ENCODE peak calls at places on chromosomes 3 and 15, in five cellular contexts. N, L, K, R and G are unnamed samples. For H3K36me3, the result is how much of the 10 kb centered on the place peaks cover.

GRCh38 chr3:150547045-150547753 is 612 bp downstream of the EIF2A start:
- DNase-seq in N (no peak), L (no peak), K (no peak), R (no peak), G (no peak)

GRCh38 chr3:29696311-29696710 is 415.4 kb downstream of the RBMS3 start:
- DNase-seq in N (no peak), L (no peak), K (no peak), R (no peak), G (no peak)

GRCh38 chr3:140323561-140323960 is 354.3 kb upstream of the TRIM42 start:
- DNase-seq in N (no peak), L (no peak), K (no peak), R (no peak), G (no peak)

GRCh38 chr3:104629038-104629437 is 737.7 kb upstream of the ALCAM start:
- DNase-seq in N (no peak), L (no peak), K (no peak), R (no peak), G (no peak)

GRCh38 chr15:74389115-74390048 is 21.9 kb upstream of the CYP11A1 start:
- DNase-seq in N (no peak), L (no peak), K (no peak), R (no peak), G (no peak)

GRCh38 chr3:50392101-50392715 is 32.9 kb upstream of the TMEM115 start:
- DNase-seq in N (no peak), L (no peak), K (no peak), R (no peak), G (no peak)

GRCh38 chr3:38834717-38835116 is 18.7 kb upstream of the SCN10A start:
- DNase-seq in N (no peak), L (no peak), K (no peak), R (no peak), G (no peak)

GRCh38 chr15:89101302-89102191 is 13.3 kb downstream of the ABHD2 start:
- DNase-seq in N (no peak), L (peak), K (peak), R (no peak), G (peak)

GRCh38 chr15:61764141-61764540 is 296.1 kb downstream of the VPS13C start:
- DNase-seq in N (no peak), L (no peak), K (no peak), R (no peak), G (no peak)

GRCh38 chr3:37740471-37740870 is 121.2 kb upstream of the CTDSPL start:
- DNase-seq in N (no peak), L (no peak), K (no peak), R (no peak), G (no peak)

GRCh38 chr3:40306336-40306735 is 3.2 kb upstream of the EIF1B start:
- DNase-seq in N (no peak), L (no peak), K (no peak), R (no peak), G (no peak)

GRCh38 chr3:1195922-1196321 is 103.1 kb downstream of the CNTN6 start:
- DNase-seq in N (no peak), L (no peak), K (no peak), R (no peak), G (no peak)
- TF ChIP-seq CTCF in N (no peak), L (no peak), K (no peak), R (no peak), G (no peak)

GRCh38 chr15:59166156-59166555 is 40.5 kb upstream of the LDHAL6B start:
- DNase-seq in N (no peak), L (no peak), K (no peak), R (no peak), G (no peak)

GRCh38 chr15:59169337-59169736 is 37.3 kb upstream of the LDHAL6B start:
- DNase-seq in N (no peak), L (no peak), K (no peak), R (no peak), G (no peak)

GRCh38 chr15:59166601-59167265 is 39.9 kb upstream of the LDHAL6B start:
- DNase-seq in N (no peak), L (no peak), K (peak), R (no peak), G (no peak)

GRCh38 chr15:59170295-59170881 is 36.3 kb upstream of the LDHAL6B start:
- DNase-seq in N (peak), L (peak), K (peak), R (no peak), G (peak)

GRCh38 chr15:59168536-59168935 is 38.1 kb upstream of the LDHAL6B start:
- DNase-seq in N (no peak), L (no peak), K (peak), R (no peak), G (no peak)
- H3K36me3 ChIP-seq in N (under half), L (under half), K (under half), R (under half), G (under half)

DNA sequence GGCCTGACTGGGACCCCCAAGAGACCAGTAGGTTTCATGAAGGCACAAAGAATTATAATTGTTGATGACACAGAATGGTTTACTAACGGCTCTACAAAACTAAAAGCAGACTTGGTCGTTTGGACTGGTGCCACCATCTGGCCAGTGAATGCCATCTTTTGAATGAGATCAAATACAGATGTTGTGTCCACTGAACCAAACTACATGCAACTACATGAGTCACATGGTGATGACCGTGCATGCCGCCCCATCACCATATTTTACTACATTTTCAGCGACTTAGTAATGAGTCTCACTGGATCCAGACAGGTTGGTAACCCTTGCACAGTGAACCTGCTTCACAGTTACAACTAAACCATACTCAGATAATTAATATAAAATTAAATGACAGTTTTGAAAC is 803.3 kb downstream of the DIPK2A start:
- DNase-seq in N (no peak), L (no peak), K (no peak), R (no peak), G (no peak)
- TF ChIP-seq CTCF in N (peak), L (no peak), K (no peak), R (no peak), G (no peak)

DNA sequence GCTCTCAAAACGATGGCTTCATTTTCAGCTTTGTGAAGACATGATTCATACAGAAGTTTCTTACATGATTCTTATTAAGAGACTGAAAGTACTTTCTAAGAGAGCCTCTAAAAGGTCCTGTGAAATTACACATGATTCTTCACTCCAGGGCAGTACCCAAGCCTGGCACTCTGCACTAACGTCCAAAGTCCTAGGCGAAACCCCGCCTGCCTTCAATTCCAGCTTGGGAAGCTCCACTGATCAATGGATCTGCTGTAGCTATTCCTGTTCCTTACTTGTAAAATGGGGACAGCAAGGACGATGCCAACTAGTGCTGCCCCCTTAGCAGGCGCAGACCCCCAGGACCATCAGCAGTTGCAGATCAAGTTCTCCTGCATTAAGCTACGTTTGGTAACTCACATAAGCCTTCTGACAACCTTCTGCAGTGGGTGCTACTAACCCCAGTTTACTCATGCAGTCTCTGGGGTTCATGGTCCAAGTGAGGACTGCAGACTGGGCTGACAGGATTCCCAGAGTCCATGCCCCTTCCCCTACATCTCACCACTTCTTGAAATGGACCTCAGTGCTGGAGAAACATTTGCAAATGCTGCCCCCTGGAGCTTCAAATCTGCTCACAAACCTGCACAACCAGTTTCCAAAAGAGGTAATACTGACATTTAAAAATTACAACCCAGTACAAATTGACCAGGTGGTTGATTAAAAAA is 10.6 kb downstream of the CHCHD4 start:
- DNase-seq in N (peak), L (peak), K (no peak), R (no peak), G (no peak)
- H3K36me3 ChIP-seq in N (under half), L (under half), K (half or more), R (under half), G (half or more)

DNA sequence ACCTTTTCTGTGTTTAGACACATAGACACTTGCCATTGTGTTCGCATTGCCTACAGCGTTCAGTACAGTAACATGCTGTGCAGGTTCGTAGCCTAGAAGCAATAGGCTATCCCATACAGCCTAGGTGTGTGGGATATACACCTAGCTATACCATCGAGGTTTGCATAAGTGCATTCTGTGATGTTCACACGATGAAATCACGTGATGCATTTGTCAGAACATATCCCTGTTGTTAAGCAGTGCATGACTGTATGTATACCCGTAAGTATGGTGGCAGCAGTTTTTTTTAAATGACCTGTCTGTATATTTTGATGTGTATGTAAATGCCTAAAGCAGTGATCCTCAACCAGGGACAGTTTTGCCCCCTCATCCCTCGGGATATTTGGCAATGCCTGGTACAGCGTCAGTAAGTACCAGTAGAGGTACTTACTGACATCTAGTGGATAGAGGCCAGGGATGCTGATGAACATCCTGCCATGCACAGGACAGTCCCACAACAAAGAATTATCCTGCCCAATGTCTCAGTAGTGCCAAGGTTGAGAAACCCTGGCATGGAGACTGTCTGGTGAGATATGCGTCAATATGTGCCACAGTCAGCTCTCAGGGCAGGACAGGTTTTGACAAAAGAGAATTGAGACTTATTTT is 129.1 kb downstream of the HCN4 start:
- DNase-seq in N (peak), L (no peak), K (no peak), R (no peak), G (no peak)
- TF ChIP-seq CTCF in N (peak), L (no peak), K (no peak), R (peak), G (no peak)

GRCh38 chr3:4709336-4709735 is 216.2 kb downstream of the ITPR1 start:
- DNase-seq in N (no peak), L (no peak), K (no peak), R (no peak), G (no peak)

GRCh38 chr3:4711680-4711992 is 218.5 kb downstream of the ITPR1 start:
- DNase-seq in N (no peak), L (no peak), K (no peak), R (no peak), G (no peak)

GRCh38 chr3:4708230-4708629 is 215.1 kb downstream of the ITPR1 start:
- DNase-seq in N (peak), L (no peak), K (no peak), R (no peak), G (no peak)

GRCh38 chr3:4712109-4712508 is 219.0 kb downstream of the ITPR1 start:
- DNase-seq in N (peak), L (peak), K (no peak), R (no peak), G (no peak)

DNA sequence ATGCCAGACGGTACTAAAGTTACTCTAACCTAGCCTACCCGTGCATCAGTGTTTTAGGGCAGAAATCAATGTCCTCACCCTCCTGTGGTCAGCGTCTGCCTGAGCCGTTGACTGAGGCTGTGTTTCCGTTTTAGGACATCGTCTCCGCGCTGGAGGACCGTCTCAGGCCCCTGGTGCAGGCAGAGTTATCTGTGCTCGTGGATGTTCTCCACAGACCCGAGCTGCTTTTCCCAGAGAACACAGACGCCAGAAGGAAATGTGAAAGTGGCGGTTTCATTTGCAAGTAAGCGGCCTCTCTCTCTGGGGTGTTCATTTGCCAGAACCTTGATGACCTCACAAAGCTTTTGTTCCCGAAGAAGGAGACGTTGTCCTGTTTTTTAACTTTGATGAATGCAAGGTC is 217.0 kb downstream of the ITPR1 start:
- DNase-seq in N (no peak), L (no peak), K (no peak), R (no peak), G (no peak)
- H3K36me3 ChIP-seq in N (under half), L (under half), K (half or more), R (under half), G (under half)

GRCh38 chr15:98384328-98385029 is 263.9 kb upstream of the IGF1R start:
- DNase-seq in N (no peak), L (no peak), K (no peak), R (no peak), G (no peak)

GRCh38 chr15:98386594-98386993 is 261.7 kb upstream of the IGF1R start:
- DNase-seq in N (no peak), L (no peak), K (no peak), R (no peak), G (no peak)

GRCh38 chr15:98383571-98383970 is 264.8 kb upstream of the IGF1R start:
- DNase-seq in N (no peak), L (no peak), K (no peak), R (no peak), G (no peak)

GRCh38 chr15:98381446-98381845 is 266.9 kb upstream of the IGF1R start:
- DNase-seq in N (no peak), L (no peak), K (no peak), R (no peak), G (no peak)

GRCh38 chr15:98382139-98382538 is 266.2 kb upstream of the IGF1R start:
- DNase-seq in N (peak), L (no peak), K (no peak), R (no peak), G (no peak)
- TF ChIP-seq CTCF in N (peak), L (no peak), K (no peak), R (no peak), G (no peak)

DNA sequence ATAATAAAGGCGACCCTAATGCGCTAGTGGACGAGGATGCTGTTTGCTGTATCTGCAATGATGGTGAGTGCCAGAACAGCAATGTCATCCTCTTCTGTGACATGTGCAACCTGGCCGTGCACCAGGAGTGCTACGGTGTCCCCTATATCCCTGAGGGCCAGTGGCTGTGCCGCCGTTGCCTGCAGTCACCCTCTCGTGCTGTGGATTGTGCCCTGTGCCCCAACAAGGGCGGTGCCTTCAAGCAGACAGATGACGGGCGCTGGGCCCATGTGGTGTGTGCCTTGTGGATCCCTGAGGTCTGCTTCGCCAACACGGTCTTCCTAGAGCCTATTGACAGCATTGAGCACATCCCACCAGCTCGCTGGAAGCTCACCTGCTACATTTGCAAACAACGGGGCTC is 7.6 kb downstream of the BRPF1 start:
- DNase-seq in N (no peak), L (no peak), K (no peak), R (no peak), G (no peak)
- H3K36me3 ChIP-seq in N (half or more), L (half or more), K (half or more), R (under half), G (half or more)